ENCODE peak calls at places on chromosomes 3 and 15, in nine cellular contexts. E is lower lobe of right lung; Z is GM13977; M is ascending aorta; U is BE2C; H is astrocyte of the spinal cord; K is cardiac fibroblast; N is CD8-positive, alpha-beta T cell; J is HFFc6. Q is an unnamed sample.

GRCh38 chr3:136925425-136926190 is 32.2 kb upstream of the IL20RB start:
- DNase-seq in U (no peak), J (no peak), Z (no peak), N (no peak), H (no peak), K (no peak), M (no peak), E (no peak), Q (no peak)

GRCh38 chr3:12165909-12166308 is 7.2 kb upstream of the TIMP4 start:
- DNase-seq in H (no peak), Z (no peak), U (no peak), M (no peak), E (no peak), J (no peak), K (no peak), N (no peak), Q (no peak)

GRCh38 chr3:68972358-68972979 is 40.1 kb upstream of the TAFA4 start:
- DNase-seq in U (peak), N (peak), M (peak), H (peak), J (peak), K (peak), Z (peak), E (no peak), Q (no peak)

GRCh38 chr3:62109534-62109933 is 263.8 kb downstream of the FEZF2 start:
- DNase-seq in U (no peak), E (no peak), M (peak), K (peak), H (peak), Z (no peak), J (peak), N (no peak), Q (no peak)

GRCh38 chr3:107221856-107222255 is 155.4 kb upstream of the CCDC54 start:
- DNase-seq in N (no peak), M (no peak), Z (no peak), H (no peak), U (no peak), K (peak), J (peak), E (no peak), Q (no peak)

GRCh38 chr3:159560214-159561004 is 428.2 kb upstream of the IL12A start:
- DNase-seq in M (no peak), H (no peak), N (no peak), J (no peak), E (no peak), Z (no peak), K (no peak), U (no peak), Q (no peak)

GRCh38 chr3:170232266-170232665 is 10.0 kb downstream of the PRKCI start:
- DNase-seq in U (no peak), H (no peak), E (no peak), J (no peak), K (no peak), Z (no peak), N (no peak), M (no peak), Q (no peak)

GRCh38 chr15:27448234-27448633 is 477.3 kb downstream of the GABRG3 start:
- DNase-seq in M (no peak), N (no peak), J (no peak), H (no peak), Z (no peak), E (no peak), K (no peak), U (no peak), Q (no peak)

GRCh38 chr3:186509423-186509822 is 34.8 kb downstream of the CRYGS start:
- DNase-seq in K (no peak), J (no peak), E (no peak), H (no peak), Z (no peak), N (no peak), U (no peak), M (peak), Q (no peak)

GRCh38 chr15:50181983-50182232 is at the start of gene SLC27A2:
- DNase-seq in H (peak), Z (no peak), M (no peak), N (no peak), E (peak), J (no peak), U (peak), K (peak), Q (no peak)

GRCh38 chr15:69629631-69630161 is 177.1 kb downstream of the RPLP1 start:
- DNase-seq in Z (no peak), J (no peak), E (no peak), M (no peak), N (no peak), K (no peak), H (no peak), U (no peak), Q (no peak)

GRCh38 chr15:41603941-41604660 is 45.1 kb downstream of the TYRO3 start:
- DNase-seq in E (peak), J (peak), K (peak), N (peak), Z (peak), H (peak), M (peak), U (peak), Q (peak)

GRCh38 chr3:111737712-111738097 is 121.4 kb upstream of the PHLDB2 start:
- DNase-seq in N (no peak), Z (no peak), J (peak), M (peak), E (no peak), K (peak), U (no peak), H (peak), Q (no peak)

GRCh38 chr3:128946411-128946810 is 47.5 kb downstream of the CFAP92 start:
- DNase-seq in J (peak), N (no peak), E (no peak), U (no peak), H (peak), Z (no peak), K (peak), M (no peak), Q (no peak)

GRCh38 chr3:184577546-184577945 is 16.0 kb downstream of the EPHB3 start:
- DNase-seq in N (no peak), H (no peak), M (no peak), E (no peak), K (no peak), J (no peak), Z (no peak), U (no peak), Q (no peak)

GRCh38 chr3:185717121-185717520 is 107.7 kb downstream of the IGF2BP2 start:
- DNase-seq in M (no peak), N (no peak), J (peak), Z (no peak), U (no peak), K (peak), H (peak), E (no peak), Q (no peak)

GRCh38 chr15:94001113-94001919 is 230.0 kb upstream of the MCTP2 start:
- DNase-seq in U (no peak), Z (no peak), N (no peak), K (no peak), E (no peak), H (no peak), M (no peak), J (peak), Q (no peak)

GRCh38 chr3:149763565-149763964 is 11.3 kb upstream of the COMMD2 start:
- DNase-seq in H (no peak), J (no peak), U (no peak), Z (no peak), M (no peak), E (no peak), K (no peak), N (no peak), Q (no peak)

GRCh38 chr3:149767720-149768119 is 15.4 kb upstream of the COMMD2 start:
- DNase-seq in J (no peak), H (no peak), K (no peak), U (no peak), M (no peak), E (no peak), N (no peak), Z (no peak), Q (no peak)

GRCh38 chr3:149764302-149764701 is 12.0 kb upstream of the COMMD2 start:
- DNase-seq in J (no peak), Z (no peak), M (no peak), K (no peak), N (no peak), H (no peak), U (no peak), E (no peak), Q (no peak)

GRCh38 chr3:149768704-149769103 is 16.4 kb upstream of the COMMD2 start:
- DNase-seq in K (no peak), M (no peak), H (no peak), Z (no peak), E (no peak), N (no peak), U (no peak), J (no peak), Q (no peak)

GRCh38 chr3:149765762-149766334 is 13.6 kb upstream of the COMMD2 start:
- DNase-seq in K (peak), M (no peak), J (peak), Z (no peak), H (peak), E (no peak), N (no peak), U (no peak), Q (no peak)
- TF ChIP-seq CTCF in K (peak), M (peak), J (peak), Z (peak), H (peak), E (peak), N (no peak), U (peak), Q (no peak)

DNA sequence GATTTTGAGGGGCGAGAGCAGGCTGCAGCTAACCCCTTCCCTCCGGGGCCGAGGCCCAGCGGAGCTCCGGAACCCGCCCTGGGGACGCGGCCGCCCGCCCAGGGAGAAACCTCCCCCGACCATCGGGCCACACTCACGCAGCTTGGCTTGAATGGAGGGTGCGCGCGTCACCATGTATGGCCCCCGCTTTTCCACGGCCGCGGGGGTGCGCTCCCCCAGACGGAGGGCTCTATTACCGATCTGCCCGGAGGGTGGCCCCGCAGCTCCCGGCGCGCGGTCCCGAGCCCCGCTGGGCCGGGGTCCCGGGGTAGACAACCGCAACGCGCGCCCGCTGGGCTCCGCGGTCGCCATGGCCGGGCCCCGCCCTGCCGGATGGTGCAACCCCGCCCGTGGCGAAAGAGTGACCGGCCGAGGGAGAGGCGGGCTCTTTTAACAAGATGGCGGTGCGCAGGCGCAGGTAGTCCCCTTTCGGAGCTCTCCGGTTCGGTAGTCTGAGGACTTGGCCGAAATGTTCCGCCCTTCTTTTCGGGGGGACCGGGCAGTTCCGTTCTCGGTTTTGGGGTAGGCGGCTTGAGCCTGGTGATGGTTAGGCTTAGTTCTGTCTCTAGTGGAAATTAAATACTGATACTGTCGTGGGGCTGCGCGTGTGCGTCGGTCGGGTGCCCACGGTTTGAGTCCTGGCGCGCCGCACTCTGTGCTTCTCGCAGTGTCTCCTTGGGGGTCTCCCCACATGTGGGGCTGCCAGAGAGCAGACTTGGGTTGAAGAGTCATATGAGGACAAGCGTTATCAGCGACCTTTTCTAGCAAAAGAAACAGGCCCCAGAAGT is at the start of gene FAM219B:
- DNase-seq in U (peak), M (peak), K (peak), Z (peak), H (peak), E (peak), J (peak), N (peak), Q (peak)
- TF ChIP-seq CTCF in U (no peak), M (no peak), K (no peak), Z (no peak), H (no peak), E (no peak), J (no peak), N (no peak), Q (no peak)

GRCh38 chr3:57221883-57222282 is 5.6 kb upstream of the APPL1 start:
- DNase-seq in U (no peak), J (peak), N (no peak), Z (no peak), M (no peak), K (peak), H (peak), E (no peak), Q (no peak)
- TF ChIP-seq CTCF in U (peak), J (peak), N (no peak), Z (no peak), M (no peak), K (peak), H (peak), E (peak), Q (no peak)

GRCh38 chr3:14434541-14435151 is 32.2 kb downstream of the SLC6A6 start:
- DNase-seq in H (no peak), N (no peak), J (no peak), M (no peak), U (no peak), Z (no peak), E (peak), K (no peak), Q (no peak)

GRCh38 chr3:14435175-14436011 is 33.0 kb downstream of the SLC6A6 start:
- DNase-seq in Z (no peak), K (peak), M (no peak), E (peak), H (no peak), N (no peak), J (no peak), U (no peak), Q (no peak)

GRCh38 chr3:14438929-14439328 is 36.5 kb downstream of the SLC6A6 start:
- DNase-seq in N (no peak), Z (no peak), M (no peak), U (no peak), E (no peak), K (no peak), H (no peak), J (no peak), Q (no peak)

GRCh38 chr3:14438262-14438661 is 35.9 kb downstream of the SLC6A6 start:
- DNase-seq in J (no peak), Z (no peak), E (no peak), H (no peak), K (no peak), M (no peak), U (no peak), N (no peak), Q (no peak)

DNA sequence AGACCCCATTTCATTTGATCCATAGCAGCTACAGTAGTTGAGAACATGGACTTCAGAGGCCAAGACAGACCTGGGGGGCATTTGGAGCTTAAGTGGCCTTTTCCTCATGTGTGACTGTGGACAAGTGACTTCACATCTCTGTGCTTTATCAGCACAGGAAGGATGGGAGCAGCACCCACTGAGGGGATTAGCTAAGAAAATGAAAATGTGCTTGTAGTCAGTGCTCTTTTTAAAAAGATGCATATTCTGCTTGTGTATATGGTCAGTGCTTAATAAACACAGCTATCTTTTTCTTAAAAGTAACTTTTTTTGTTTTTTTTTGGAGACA is 34.5 kb downstream of the SLC6A6 start:
- DNase-seq in J (no peak), N (no peak), U (no peak), M (no peak), E (no peak), K (no peak), Z (no peak), H (no peak), Q (no peak)
- TF ChIP-seq CTCF in J (no peak), N (no peak), U (no peak), M (no peak), E (no peak), K (no peak), Z (no peak), H (no peak), Q (no peak)